ENCODE peak calls at places on chromosomes 4 and X, in five cellular contexts. L, K, W, E and J are unnamed samples. For H3K27me3, the result is how much of the 10 kb centered on the place peaks cover.

GRCh38 chr4:70705856-70706461 is 15.8 kb upstream of the RUFY3 start:
- DNase-seq in L (no peak), E (no peak), W (peak), K (no peak), J (no peak)

GRCh38 chr4:139808381-139809206 is 143.0 kb downstream of the MGST2 start:
- DNase-seq in K (no peak), E (no peak), L (no peak), W (peak), J (no peak)

GRCh38 chr4:17807446-17807845 is 3.1 kb downstream of the DCAF16 start:
- DNase-seq in W (no peak), E (no peak), L (no peak), K (no peak), J (no peak)

GRCh38 chrX:20585782-20586181 is 319.1 kb upstream of the RPS6KA3 start:
- DNase-seq in L (no peak), K (no peak), E (no peak), W (peak), J (no peak)

GRCh38 chr4:856468-856901 is 30.6 kb upstream of the CPLX1 start:
- DNase-seq in K (no peak), W (no peak), E (no peak), L (no peak), J (no peak)

GRCh38 chrX:122770581-122770980 is 413.5 kb upstream of the GRIA3 start:
- DNase-seq in K (no peak), E (no peak), L (no peak), W (peak), J (no peak)

GRCh38 chr4:15836362-15836761 is 58.2 kb downstream of the CD38 start:
- DNase-seq in K (peak), W (no peak), L (no peak), E (no peak), J (no peak)

GRCh38 chrX:49108641-49109040 is 14.9 kb downstream of the GPKOW start:
- DNase-seq in W (no peak), L (no peak), K (no peak), E (no peak), J (no peak)

GRCh38 chrX:97858592-97858991 is 974.9 kb downstream of the RPA4 start:
- DNase-seq in K (no peak), E (no peak), W (peak), L (no peak), J (no peak)

GRCh38 chr4:159382875-159383568 is 280.1 kb downstream of the RAPGEF2 start:
- DNase-seq in L (no peak), E (no peak), K (no peak), W (no peak), J (no peak)

GRCh38 chrX:150575415-150575814 is 7.0 kb downstream of the MTM1 start:
- DNase-seq in E (peak), L (peak), K (peak), W (peak), J (no peak)

GRCh38 chr4:41598580-41598979 is 60.6 kb downstream of the LIMCH1 start:
- DNase-seq in W (peak), L (no peak), E (no peak), K (no peak), J (no peak)

GRCh38 chr4:48902266-48902665 is 4.3 kb downstream of the OCIAD2 start:
- DNase-seq in E (peak), K (no peak), L (peak), W (peak), J (no peak)

GRCh38 chr4:834368-835147 is 8.6 kb upstream of the CPLX1 start:
- DNase-seq in E (no peak), K (no peak), W (no peak), L (no peak), J (peak)

GRCh38 chrX:106203315-106203714 is 35.2 kb downstream of the PWWP3B start:
- DNase-seq in K (no peak), L (no peak), W (no peak), E (no peak), J (no peak)

GRCh38 chr4:6562931-6563901 is 11.8 kb upstream of the MAN2B2 start:
- DNase-seq in L (no peak), W (peak), K (no peak), E (peak), J (peak)

GRCh38 chr4:52791936-52792335 is 40.7 kb upstream of the ERVMER34-1 start:
- DNase-seq in W (no peak), K (no peak), E (no peak), L (no peak), J (no peak)

GRCh38 chrX:153946910-153947769 is 2.7 kb upstream of the RENBP start:
- DNase-seq in K (peak), E (peak), W (peak), L (peak), J (no peak)

GRCh38 chr4:94413085-94413685 is 38.6 kb upstream of the PDLIM5 start:
- DNase-seq in E (no peak), W (peak), L (no peak), K (no peak), J (no peak)

GRCh38 chrX:125340508-125340907 is 20.8 kb downstream of the TEX13C start:
- DNase-seq in E (no peak), K (no peak), L (no peak), W (no peak), J (no peak)

GRCh38 chrX:69564665-69565064 is 51.2 kb upstream of the EDA start:
- DNase-seq in L (no peak), E (no peak), W (no peak), K (no peak), J (no peak)

GRCh38 chrX:69565247-69565815 is 50.6 kb upstream of the EDA start:
- DNase-seq in L (no peak), W (no peak), K (no peak), E (no peak), J (no peak)

GRCh38 chrX:69568828-69569227 is 47.1 kb upstream of the EDA start:
- DNase-seq in E (no peak), W (no peak), K (no peak), L (no peak), J (no peak)

DNA sequence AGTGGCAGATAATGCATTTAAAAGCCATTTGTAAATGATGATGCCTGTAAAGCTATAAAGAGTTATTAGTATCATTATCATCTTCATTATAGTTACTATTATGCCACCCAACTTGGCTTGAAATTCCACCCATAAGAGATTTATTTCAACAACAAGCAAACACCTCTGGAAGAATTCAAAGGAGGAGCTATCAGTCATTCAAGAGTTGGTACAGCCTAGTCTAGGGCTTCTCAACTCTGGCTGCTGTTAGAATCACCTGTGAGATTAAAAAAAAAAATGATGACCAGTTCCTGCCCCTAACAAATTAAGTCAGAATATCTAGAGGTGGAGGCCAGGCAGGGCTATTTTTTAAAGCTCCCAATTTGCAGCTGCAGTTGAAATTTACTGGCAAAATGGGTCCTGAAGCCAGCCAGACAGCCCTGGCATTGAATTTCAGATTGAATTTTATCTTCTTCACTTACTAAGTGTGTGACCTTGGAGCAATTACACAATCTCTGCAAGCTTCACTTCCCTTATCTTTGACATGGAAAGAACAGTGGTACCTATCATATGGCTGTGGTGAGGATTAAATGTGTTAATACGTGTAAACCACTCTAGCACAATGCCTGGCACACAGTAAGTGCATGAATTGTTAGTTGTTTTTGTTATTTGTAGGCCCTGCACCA is 52.9 kb upstream of the EDA start:
- DNase-seq in E (no peak), L (no peak), W (no peak), K (no peak), J (no peak)
- H3K27me3 ChIP-seq in E (under half), L (under half), W (under half), K (under half), J (under half)

DNA sequence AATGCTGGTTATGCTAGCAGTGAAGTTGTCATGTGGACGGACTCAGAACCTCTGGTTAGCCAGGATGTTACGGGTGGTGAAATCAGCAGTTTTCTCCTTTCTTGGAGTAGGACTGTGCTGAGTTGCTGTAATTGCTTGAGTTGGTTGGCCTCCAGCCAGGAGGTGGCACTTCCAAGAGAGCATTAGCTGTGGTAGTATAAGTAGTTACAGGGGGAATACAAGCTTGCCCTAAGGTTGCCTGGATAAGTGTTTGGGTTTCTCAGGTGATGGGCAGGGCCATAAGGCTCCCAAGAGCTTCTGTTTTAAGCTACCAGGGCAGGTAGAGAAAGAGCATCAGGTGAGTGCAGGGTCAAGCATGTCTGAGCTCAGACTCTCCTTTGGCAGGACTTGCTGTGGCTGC is 103.0 kb downstream of the ZNF518B start:
- DNase-seq in L (no peak), W (no peak), K (no peak), E (no peak), J (no peak)
- TF ChIP-seq CTCF in L (no peak), W (no peak), K (no peak), E (no peak), J (no peak)

GRCh38 chr4:183300070-183300469 is 20.0 kb downstream of the CLDN22 start:
- DNase-seq in K (no peak), E (no peak), W (peak), L (peak), J (no peak)
- H3K27ac ChIP-seq in K (no peak), E (no peak), W (no peak), L (no peak), J (no peak)

GRCh38 chr4:158032733-158033415 is 140.0 kb downstream of the GASK1B start:
- DNase-seq in K (no peak), E (no peak), L (no peak), W (no peak), J (no peak)
- H3K27me3 ChIP-seq in K (under half), E (under half), L (under half), W (under half), J (under half)

GRCh38 chr4:56112377-56112776 is 163.6 kb downstream of the CEP135 start:
- DNase-seq in L (no peak), K (no peak), E (no peak), W (no peak), J (no peak)
- TF ChIP-seq CTCF in L (no peak), K (no peak), E (no peak), W (no peak), J (no peak)